ENCODE peak calls at places on chromosomes 5 and 9, in five cellular contexts. V is RCC 7860, R is NCI-H748 treated with DMSO at 0.1 percent for 48 hours, U is anterior cingulate cortex, C is B cell. K is an unnamed sample.

GRCh38 chr5:76583163-76584047 is 39.8 kb downstream of the F2RL2 start:
- DNase-seq in C (no peak), R (no peak), U (no peak), V (no peak), K (no peak)

GRCh38 chr5:111775224-111775623 is 18.2 kb upstream of the NREP start:
- DNase-seq in U (no peak), V (no peak), R (no peak), C (no peak), K (no peak)

GRCh38 chr9:970310-971002 is 6.0 kb upstream of the DMRT3 start:
- DNase-seq in U (no peak), V (no peak), R (no peak), C (no peak), K (no peak)

GRCh38 chr9:112037281-112038016 is 137.6 kb downstream of the SUSD1 start:
- DNase-seq in R (no peak), C (peak), U (no peak), V (peak), K (no peak)

GRCh38 chr5:129652353-129653138 is 95.3 kb upstream of the MINAR2 start:
- DNase-seq in U (no peak), C (no peak), V (no peak), R (no peak), K (no peak)

GRCh38 chr5:39598641-39599248 is 174.0 kb upstream of the DAB2 start:
- DNase-seq in U (no peak), R (no peak), V (no peak), C (no peak), K (no peak)

GRCh38 chr9:128928624-128929023 is 7.8 kb downstream of the PHYHD1 start:
- DNase-seq in V (no peak), C (no peak), U (no peak), R (no peak), K (no peak)

GRCh38 chr5:72063219-72063819 is 44.0 kb upstream of the MAP1B start:
- DNase-seq in R (no peak), V (no peak), C (no peak), U (no peak), K (no peak)

GRCh38 chr9:14910178-14910805 is at the start of gene FREM1:
- DNase-seq in U (no peak), C (no peak), R (peak), V (no peak), K (no peak)

GRCh38 chr9:109789582-109790360 is 9.8 kb downstream of the PALM2AKAP2 start:
- DNase-seq in R (no peak), V (no peak), C (no peak), U (no peak), K (no peak)

GRCh38 chr5:53381-54174 is 38.4 kb upstream of the PLEKHG4B start:
- DNase-seq in C (no peak), U (no peak), V (no peak), R (peak), K (no peak)

GRCh38 chr9:105150991-105151685 is 93.3 kb upstream of the SLC44A1 start:
- DNase-seq in U (no peak), R (peak), V (peak), C (no peak), K (no peak)

GRCh38 chr9:133581553-133582343 is 27.4 kb downstream of the FAM163B start:
- DNase-seq in U (no peak), V (no peak), C (no peak), R (no peak), K (no peak)

GRCh38 chr5:435156-435790 is 7.7 kb upstream of the EXOC3 start:
- DNase-seq in R (no peak), U (no peak), V (no peak), C (no peak), K (no peak)

GRCh38 chr9:115353681-115354080 is 235.7 kb upstream of the TNC start:
- DNase-seq in R (no peak), C (no peak), V (no peak), U (no peak), K (no peak)

GRCh38 chr5:10913846-10914245 is 152.8 kb upstream of the DAP start:
- DNase-seq in R (no peak), U (no peak), V (peak), C (no peak), K (no peak)

GRCh38 chr9:113998114-113998513 is 80.0 kb downstream of the AMBP start:
- DNase-seq in V (no peak), R (no peak), U (no peak), C (no peak), K (no peak)

GRCh38 chr9:93671030-93671358 is 94.6 kb downstream of the PHF2 start:
- DNase-seq in C (peak), U (no peak), R (no peak), V (no peak), K (no peak)

GRCh38 chr9:91991621-91992435 is 41.8 kb upstream of the ROR2 start:
- DNase-seq in R (no peak), U (no peak), C (no peak), V (no peak), K (no peak)

GRCh38 chr5:94691947-94692346 is 73.5 kb downstream of the SLF1 start:
- DNase-seq in C (no peak), U (no peak), V (peak), R (peak), K (no peak)

GRCh38 chr9:698276-698675 is 143.2 kb upstream of the DMRT1 start:
- DNase-seq in R (no peak), C (no peak), V (peak), U (no peak), K (no peak)

GRCh38 chr5:151213803-151214613 is 9.9 kb downstream of the CCDC69 start:
- DNase-seq in U (no peak), R (no peak), C (peak), V (no peak), K (no peak)

GRCh38 chr5:131265318-131265803 is 1.5 kb downstream of the CDC42SE2 start:
- DNase-seq in V (peak), U (no peak), R (no peak), C (no peak), K (no peak)

GRCh38 chr9:137278061-137278912 is 761 bp downstream of the TOR4A start:
- DNase-seq in R (no peak), U (no peak), C (no peak), V (no peak), K (no peak)

K was measured in Panc1.